ENCODE peak calls at places on chromosomes 1 and 21, in five cellular contexts. O is kidney epithelial cell, S is ovary, H is GM12878, U is Caco-2. F is an unnamed sample.
A peak's percentile ranks its signal among the peaks of the same experiment; 100 is the strongest.

GRCh38 chr1:109535971-109536491 is 3.6 kb upstream of the GPR61 start:
- DNase-seq in O (no peak), S (no peak), U (no peak), H (no peak), F (peak; percentile 39)

GRCh38 chr1:209869242-209870149 is 41.7 kb downstream of the UTP25 start:
- DNase-seq in U (no peak), S (no peak), H (no peak), O (no peak), F (no peak)

GRCh38 chr1:32779242-32779641 is 37.9 kb downstream of the YARS1 start:
- DNase-seq in S (no peak), O (no peak), H (no peak), U (no peak), F (no peak)

GRCh38 chr1:182280521-182280920 is 111.1 kb downstream of the GLUL start:
- DNase-seq in H (no peak), O (no peak), U (no peak), S (no peak), F (no peak)

GRCh38 chr21:41932191-41932575 is 21.6 kb downstream of the C2CD2 start:
- DNase-seq in H (no peak), S (no peak), U (no peak), O (peak; percentile 69), F (no peak)

GRCh38 chr1:23650344-23650990 is 41.1 kb upstream of the RPL11 start:
- DNase-seq in O (no peak), U (no peak), H (no peak), S (no peak), F (no peak)

GRCh38 chr1:245575710-245576109 is 420.9 kb downstream of the KIF26B start:
- DNase-seq in H (no peak), O (no peak), S (no peak), U (no peak), F (no peak)

GRCh38 chr1:216422821-216423529 is at the start of gene USH2A:
- DNase-seq in U (peak; percentile 43), O (no peak), H (no peak), S (no peak), F (peak; percentile 34)

GRCh38 chr1:209884665-209885117 is 53.3 kb upstream of the SYT14 start:
- DNase-seq in S (no peak), U (peak; percentile 66), H (peak; percentile 11), O (peak; percentile 100), F (peak; percentile 100)

GRCh38 chr1:219066631-219067349 is 106.9 kb upstream of the LYPLAL1 start:
- DNase-seq in U (no peak), H (no peak), O (no peak), S (no peak), F (no peak)

GRCh38 chr1:118589486-118589885 is 398.7 kb downstream of the TBX15 start:
- DNase-seq in S (no peak), O (no peak), U (no peak), H (no peak), F (no peak)

GRCh38 chr1:221180694-221181368 is 301.6 kb downstream of the HLX start:
- DNase-seq in H (no peak), S (no peak), U (no peak), O (no peak), F (no peak)

GRCh38 chr1:1308756-1309524 is 543 bp downstream of the PUSL1 start:
- DNase-seq in H (no peak), U (no peak), O (no peak), S (peak; percentile 61), F (no peak)

GRCh38 chr1:193513032-193513431 is 326.6 kb upstream of the B3GALT2 start:
- DNase-seq in O (no peak), S (no peak), H (no peak), U (no peak), F (no peak)

GRCh38 chr1:112429749-112430148 is 33.7 kb downstream of the CTTNBP2NL start:
- DNase-seq in U (no peak), H (no peak), S (no peak), O (no peak), F (no peak)

GRCh38 chr1:78033797-78034172 is 12.0 kb upstream of the GIPC2 start:
- DNase-seq in H (no peak), S (no peak), O (no peak), U (no peak), F (no peak)

GRCh38 chr1:226975909-226976670 is 36.0 kb downstream of the COQ8A start:
- DNase-seq in O (no peak), U (no peak), H (no peak), S (peak; percentile 21), F (no peak)

GRCh38 chr1:42747125-42747524 is 7.1 kb upstream of the CLDN19 start:
- DNase-seq in U (peak; percentile 22), O (no peak), H (no peak), S (peak; percentile 44), F (no peak)

GRCh38 chr21:43994646-43995045 is 17.5 kb upstream of the TRAPPC10 start:
- DNase-seq in S (no peak), U (peak; percentile 12), H (no peak), O (no peak), F (no peak)

GRCh38 chr1:240455228-240455821 is 156.6 kb downstream of the GREM2 start:
- DNase-seq in O (no peak), H (no peak), S (no peak), U (no peak), F (no peak)
- TF ChIP-seq CTCF in O (peak; percentile 50), H (peak; percentile 48), S (no peak), U (peak; percentile 43), F (peak; percentile 59)

GRCh38 chr1:12161324-12161661 is 5.5 kb upstream of the TNFRSF1B start:
- DNase-seq in U (no peak), H (no peak), O (no peak), S (no peak), F (no peak)
- H3K4me3 ChIP-seq in U (no peak overlapping the region), H (no peak overlapping the region), O (no peak overlapping the region), S (no peak overlapping the region), F (no peak overlapping the region)

GRCh38 chr1:19311931-19312781 is at the start of the genes AKR7A2 and SLC66A1:
- DNase-seq in S (peak; percentile 96), U (peak; percentile 82), H (peak; percentile 49), O (peak; percentile 54), F (peak; percentile 64)
- TF ChIP-seq CTCF in S (peak; percentile 64), U (no peak), H (peak; percentile 7), O (no peak), F (no peak)

GRCh38 chr1:44721521-44722361 is 9.2 kb downstream of the RNU5D-1 start:
- DNase-seq in U (peak; percentile 87), O (peak; percentile 95), S (no peak), H (peak; percentile 99), F (peak; percentile 88)

GRCh38 chr1:44724408-44725308 is 6.3 kb downstream of the RNU5D-1 start:
- DNase-seq in H (no peak), O (no peak), S (peak; percentile 25), U (no peak), F (no peak)

GRCh38 chr1:44723064-44723463 is 7.9 kb downstream of the RNU5D-1 start:
- DNase-seq in O (no peak), S (peak; percentile 8), U (no peak), H (no peak), F (no peak)

GRCh38 chr1:44725309-44725698 is 5.7 kb downstream of the RNU5D-1 start:
- DNase-seq in H (no peak), U (no peak), O (no peak), S (no peak), F (no peak)

GRCh38 chr1:44723496-44724407 is 7.2 kb downstream of the RNU5D-1 start:
- DNase-seq in O (no peak), U (no peak), S (peak; percentile 17), H (peak; percentile 66), F (no peak)
- H3K4me3 ChIP-seq in O (no peak overlapping the region), U (no peak overlapping the region), S (no peak overlapping the region), H (peak overlapping the region; percentile 32), F (no peak overlapping the region)

F was measured in retinal pigment epithelial cell.